ENCODE peak calls at places on chromosomes 2 and 18, in five cellular contexts. X is A549, F is HepG2, V is K562, Z is GM12878. W is an unnamed sample.

GRCh38 chr18:47175895-47176575 is at the start of gene IER3IP1:
- DNase-seq in Z (peak; percentile 27), V (peak; percentile 81), X (peak; percentile 69), F (peak; percentile 83), W (peak; percentile 94)

GRCh38 chr2:222973237-222973636 is 78.8 kb upstream of the KCNE4 start:
- DNase-seq in F (no peak), Z (no peak), X (no peak), V (no peak), W (no peak)

GRCh38 chr2:229800997-229801754 is 86.8 kb upstream of the DNER start:
- DNase-seq in F (peak; percentile 52), X (peak; percentile 49), Z (peak; percentile 23), V (peak; percentile 39), W (peak; percentile 71)

GRCh38 chr2:134782792-134783191 is 55.6 kb upstream of the ACMSD start:
- DNase-seq in X (no peak), V (no peak), Z (no peak), F (peak; percentile 73), W (no peak)

GRCh38 chr18:2932247-2933181 is 80.4 kb downstream of the LPIN2 start:
- DNase-seq in X (peak; percentile 21), V (peak; percentile 66), F (peak; percentile 62), Z (peak; percentile 23), W (peak; percentile 84)

GRCh38 chr2:204072443-204073324 is 136.1 kb downstream of the ICOS start:
- DNase-seq in F (peak; percentile 11), X (peak; percentile 8), Z (no peak), V (peak; percentile 49), W (peak; percentile 84)

GRCh38 chr2:1728821-1729220 is 15.5 kb downstream of the PXDN start:
- DNase-seq in X (no peak), V (no peak), Z (no peak), F (no peak), W (peak; percentile 79)

GRCh38 chr18:39959839-39960238 is 1995.2 kb upstream of the PIK3C3 start:
- DNase-seq in F (no peak), Z (no peak), X (no peak), V (no peak), W (no peak)

GRCh38 chr2:119929537-119929936 is 83.3 kb upstream of the EPB41L5 start:
- DNase-seq in Z (no peak), F (no peak), V (no peak), X (no peak), W (no peak)

GRCh38 chr18:8908792-8909510 is 193.5 kb upstream of the NDUFV2 start:
- DNase-seq in V (no peak), F (no peak), X (no peak), Z (no peak), W (no peak)

GRCh38 chr18:49917742-49918141 is 104.4 kb upstream of the ACAA2 start:
- DNase-seq in Z (no peak), F (no peak), X (no peak), V (no peak), W (no peak)

GRCh38 chr2:217886720-217887309 is 116.0 kb downstream of the TNS1 start:
- DNase-seq in X (peak; percentile 81), V (peak; percentile 66), Z (no peak), F (peak; percentile 79), W (peak; percentile 93)

GRCh38 chr18:57429607-57430165 is 5.5 kb upstream of the ONECUT2 start:
- DNase-seq in X (no peak), V (no peak), F (no peak), Z (no peak), W (peak; percentile 60)

GRCh38 chr2:120231564-120231973 is 8.4 kb upstream of the TMEM185B start:
- DNase-seq in Z (no peak), X (no peak), F (no peak), V (no peak), W (no peak)

GRCh38 chr2:102122115-102122514 is 20.4 kb upstream of the IL1R1 start:
- DNase-seq in X (no peak), F (no peak), Z (no peak), V (no peak), W (no peak)

GRCh38 chr2:72888438-72889202 is 1.4 kb downstream of the SPR start:
- DNase-seq in V (no peak), Z (no peak), F (peak; percentile 87), X (no peak), W (no peak)

GRCh38 chr2:60554649-60555065 is 1.2 kb upstream of the BCL11A start:
- DNase-seq in Z (no peak), V (peak; percentile 24), X (no peak), F (no peak), W (peak; percentile 59)

GRCh38 chr2:120436885-120437603 is 91.1 kb downstream of the INHBB start:
- DNase-seq in F (peak; percentile 80), Z (no peak), X (peak; percentile 72), V (peak; percentile 66), W (peak; percentile 92)

GRCh38 chr2:10087360-10087759 is 7.1 kb upstream of the CYS1 start:
- DNase-seq in F (no peak), X (no peak), Z (no peak), V (no peak), W (no peak)

GRCh38 chr18:41324934-41325333 is 630.1 kb upstream of the PIK3C3 start:
- DNase-seq in X (no peak), V (no peak), Z (no peak), F (no peak), W (no peak)

GRCh38 chr18:36519358-36519757 is 221.8 kb downstream of the FHOD3 start:
- DNase-seq in V (no peak), X (no peak), F (no peak), Z (no peak), W (no peak)

GRCh38 chr2:161063074-161063945 is 96.9 kb upstream of the TANK start:
- DNase-seq in Z (peak; percentile 51), F (peak; percentile 74), X (peak; percentile 56), V (peak; percentile 58), W (peak; percentile 92)

GRCh38 chr2:121066526-121066925 is 218.5 kb downstream of the TFCP2L1 start:
- DNase-seq in X (no peak), F (no peak), V (no peak), Z (no peak), W (peak; percentile 75)

DNA sequence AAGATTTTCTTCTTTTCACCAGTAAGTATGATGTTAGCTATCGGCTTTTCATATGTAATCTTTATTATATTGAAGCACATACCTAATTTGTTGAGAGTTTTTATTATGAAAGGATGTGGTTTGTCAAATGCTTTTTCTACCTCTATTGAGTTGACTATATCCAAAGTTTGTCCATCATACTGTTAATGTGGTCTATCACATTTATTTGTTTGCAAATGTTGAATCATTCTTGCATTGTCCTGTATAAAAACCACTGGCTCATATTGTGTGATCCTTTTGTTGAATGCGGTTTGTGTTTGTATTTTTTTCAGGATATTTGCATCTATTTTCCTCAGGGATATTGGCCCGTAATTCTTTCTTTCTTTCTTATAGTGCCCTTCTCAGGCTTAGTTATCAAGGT is 675.5 kb downstream of the NUP35 start:
- DNase-seq in X (no peak), V (no peak), F (no peak), Z (no peak), W (no peak)
- TF ChIP-seq JUNB in X (no peak), V (no peak), F (no peak), Z (no peak), W (no peak)

GRCh38 chr18:23072079-23072478 is 63.2 kb upstream of the CABLES1 start:
- DNase-seq in V (no peak), Z (no peak), F (no peak), X (no peak), W (no peak)
- H3K4me3 ChIP-seq in V (no peak overlapping the region), Z (no peak overlapping the region), F (no peak overlapping the region), X (no peak overlapping the region), W (no peak overlapping the region)

GRCh38 chr2:126639276-126639675 is 16.7 kb upstream of the GYPC start:
- DNase-seq in Z (no peak), F (no peak), V (no peak), X (no peak), W (no peak)
- TF ChIP-seq JUNB in Z (no peak), F (no peak), V (no peak), X (no peak), W (no peak)

GRCh38 chr2:64021578-64021977 is 2.4 kb upstream of the VPS54 start:
- DNase-seq in V (no peak), F (peak; percentile 58), Z (no peak), X (no peak), W (no peak)

GRCh38 chr2:64019083-64019974 is at the start of gene VPS54:
- DNase-seq in F (peak; percentile 67), Z (no peak), V (peak; percentile 80), X (peak; percentile 47), W (peak; percentile 70)

GRCh38 chr2:64017811-64018714 is 1.2 kb downstream of the VPS54 start:
- DNase-seq in X (no peak), F (no peak), V (no peak), Z (no peak), W (no peak)

GRCh38 chr2:64018715-64019082 is 529 bp downstream of the VPS54 start:
- DNase-seq in X (no peak), F (no peak), Z (no peak), V (no peak), W (peak; percentile 66)

DNA sequence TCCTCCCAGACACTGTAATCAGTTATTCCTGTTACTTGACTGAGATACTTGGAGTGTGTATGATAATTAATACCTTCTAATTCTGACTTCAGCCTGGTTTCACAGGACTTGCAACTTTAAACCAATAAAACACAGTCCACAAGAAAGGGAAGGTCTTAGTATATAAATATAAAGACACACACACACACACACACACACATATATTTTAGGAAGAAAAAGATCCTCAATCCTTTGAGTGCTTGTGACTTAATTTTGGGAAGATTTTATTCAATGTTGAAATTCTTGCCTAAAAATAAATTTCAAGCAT is 700 bp upstream of the VPS54 start:
- DNase-seq in V (no peak), F (no peak), Z (no peak), X (no peak), W (no peak)
- H3K4me3 ChIP-seq in V (peak overlapping the region; percentile 68), F (peak overlapping the region; percentile 99), Z (peak overlapping the region; percentile 17), X (peak overlapping the region; percentile 62), W (peak overlapping the region; percentile 69)

DNA sequence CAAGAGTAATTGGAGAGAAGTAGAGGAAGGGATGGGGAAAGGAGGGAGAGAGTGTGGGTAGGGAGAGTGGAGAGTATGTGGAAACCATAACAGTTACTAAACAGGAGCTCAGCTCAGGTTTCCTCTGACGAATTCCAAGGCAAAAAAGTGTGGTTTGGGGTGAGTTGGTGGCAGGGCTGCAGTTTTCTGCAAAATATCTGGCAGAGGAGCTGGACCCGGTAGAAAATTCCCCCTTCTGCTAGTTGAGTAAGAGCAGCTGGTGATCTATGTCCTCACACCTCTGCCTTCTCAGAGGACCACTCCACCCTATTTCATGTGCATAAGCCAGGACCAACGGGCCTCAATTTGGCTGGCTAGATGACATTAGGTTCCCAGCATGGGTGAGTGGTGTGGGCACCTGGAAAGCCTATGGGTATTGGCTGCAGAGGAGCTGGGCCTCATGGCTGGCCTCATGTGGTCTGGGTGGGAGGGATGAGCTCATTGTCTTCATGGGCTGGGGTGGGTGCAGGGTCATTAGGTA is 13.2 kb downstream of the NRP2 start:
- DNase-seq in Z (no peak), F (no peak), X (no peak), V (no peak), W (no peak)
- TF ChIP-seq JUNB in Z (no peak), F (no peak), X (no peak), V (no peak), W (no peak)

GRCh38 chr2:96772903-96773675 is 12.4 kb downstream of the CNNM4 start:
- DNase-seq in V (no peak), Z (peak; percentile 73), X (no peak), F (no peak), W (no peak)
- H3K4me3 ChIP-seq in V (no peak overlapping the region), Z (peak overlapping the region; percentile 44), X (no peak overlapping the region), F (no peak overlapping the region), W (no peak overlapping the region)

GRCh38 chr2:85177031-85177824 is 44.0 kb downstream of the TCF7L1 start:
- DNase-seq in V (no peak), X (no peak), Z (no peak), F (no peak), W (peak; percentile 51)
- TF ChIP-seq JUNB in V (no peak), X (no peak), Z (no peak), F (no peak), W (no peak)

W was measured in GM23338.